ENCODE peak calls at places on chromosomes 1 and 21, in eight cellular contexts. One of them, this sample, is unnamed.
A peak's percentile ranks its signal among the peaks of the same experiment; 100 is the strongest.

GRCh38 chr1:29531596-29531995 is 295.3 kb downstream of the PTPRU start:
- DNase-seq in activated T-cell treated with anti-CD3 and anti-CD28 coated beads, Interleukin-2, amount 50 U/mL, for 72 hours: no peak
- DNase-seq in aorta: no peak
- DNase-seq in mucosa of descending colon: no peak
- DNase-seq in NB4: no peak
- DNase-seq in skeletal muscle cell: no peak
- DNase-seq in transverse colon: no peak
- DNase-seq in neural crest cell: no peak
- DNase-seq in this sample: peak; percentile 17

GRCh38 chr21:44686000-44686781 is 4.2 kb upstream of the KRTAP12-1 start:
- DNase-seq in activated T-cell treated with anti-CD3 and anti-CD28 coated beads, Interleukin-2, amount 50 U/mL, for 72 hours: no peak
- DNase-seq in aorta: no peak
- DNase-seq in mucosa of descending colon: no peak
- DNase-seq in NB4: no peak
- DNase-seq in skeletal muscle cell: no peak
- DNase-seq in transverse colon: no peak
- DNase-seq in neural crest cell: no peak
- DNase-seq in this sample: peak; percentile 31

GRCh38 chr1:228074954-228075730 is 7.4 kb upstream of the ARF1 start:
- DNase-seq in activated T-cell treated with anti-CD3 and anti-CD28 coated beads, Interleukin-2, amount 50 U/mL, for 72 hours: no peak
- DNase-seq in aorta: peak; percentile 45
- DNase-seq in mucosa of descending colon: no peak
- DNase-seq in NB4: no peak
- DNase-seq in skeletal muscle cell: no peak
- DNase-seq in transverse colon: peak; percentile 12
- DNase-seq in neural crest cell: no peak
- DNase-seq in this sample: peak; percentile 59

GRCh38 chr1:26126321-26127084 is 14.9 kb downstream of the PDIK1L start:
- DNase-seq in activated T-cell treated with anti-CD3 and anti-CD28 coated beads, Interleukin-2, amount 50 U/mL, for 72 hours: peak; percentile 51
- DNase-seq in aorta: no peak
- DNase-seq in mucosa of descending colon: peak; percentile 74
- DNase-seq in NB4: peak; percentile 94
- DNase-seq in skeletal muscle cell: no peak
- DNase-seq in transverse colon: peak; percentile 56
- DNase-seq in neural crest cell: no peak
- DNase-seq in this sample: no peak

GRCh38 chr1:42713293-42713692 is 26.7 kb downstream of the CLDN19 start:
- DNase-seq in activated T-cell treated with anti-CD3 and anti-CD28 coated beads, Interleukin-2, amount 50 U/mL, for 72 hours: no peak
- DNase-seq in aorta: no peak
- DNase-seq in mucosa of descending colon: no peak
- DNase-seq in NB4: no peak
- DNase-seq in skeletal muscle cell: no peak
- DNase-seq in transverse colon: no peak
- DNase-seq in neural crest cell: no peak
- DNase-seq in this sample: no peak

GRCh38 chr1:56146449-56146848 is 432.9 kb downstream of the PLPP3 start:
- DNase-seq in activated T-cell treated with anti-CD3 and anti-CD28 coated beads, Interleukin-2, amount 50 U/mL, for 72 hours: no peak
- DNase-seq in aorta: no peak
- DNase-seq in mucosa of descending colon: no peak
- DNase-seq in NB4: no peak
- DNase-seq in skeletal muscle cell: peak; percentile 93
- DNase-seq in transverse colon: no peak
- DNase-seq in neural crest cell: no peak
- DNase-seq in this sample: no peak

GRCh38 chr1:153485880-153486279 is 25.4 kb upstream of the S100A7 start:
- DNase-seq in activated T-cell treated with anti-CD3 and anti-CD28 coated beads, Interleukin-2, amount 50 U/mL, for 72 hours: no peak
- DNase-seq in aorta: no peak
- DNase-seq in mucosa of descending colon: no peak
- DNase-seq in NB4: no peak
- DNase-seq in skeletal muscle cell: no peak
- DNase-seq in transverse colon: no peak
- DNase-seq in neural crest cell: no peak
- DNase-seq in this sample: no peak

GRCh38 chr1:66777846-66778245 is 23.2 kb downstream of the INSL5 start:
- DNase-seq in activated T-cell treated with anti-CD3 and anti-CD28 coated beads, Interleukin-2, amount 50 U/mL, for 72 hours: no peak
- DNase-seq in aorta: no peak
- DNase-seq in mucosa of descending colon: no peak
- DNase-seq in NB4: no peak
- DNase-seq in skeletal muscle cell: no peak
- DNase-seq in transverse colon: no peak
- DNase-seq in neural crest cell: no peak
- DNase-seq in this sample: no peak

GRCh38 chr1:66563094-66563800 is 29.3 kb downstream of the SGIP1 start:
- DNase-seq in activated T-cell treated with anti-CD3 and anti-CD28 coated beads, Interleukin-2, amount 50 U/mL, for 72 hours: no peak
- DNase-seq in aorta: no peak
- DNase-seq in mucosa of descending colon: peak; percentile 37
- DNase-seq in NB4: no peak
- DNase-seq in skeletal muscle cell: peak; percentile 65
- DNase-seq in transverse colon: peak; percentile 13
- DNase-seq in neural crest cell: no peak
- DNase-seq in this sample: no peak

GRCh38 chr1:84619383-84620093 is 45.3 kb upstream of the CTBS start:
- DNase-seq in activated T-cell treated with anti-CD3 and anti-CD28 coated beads, Interleukin-2, amount 50 U/mL, for 72 hours: peak; percentile 56
- DNase-seq in aorta: no peak
- DNase-seq in mucosa of descending colon: no peak
- DNase-seq in NB4: peak; percentile 60
- DNase-seq in skeletal muscle cell: peak; percentile 62
- DNase-seq in transverse colon: no peak
- DNase-seq in neural crest cell: no peak
- DNase-seq in this sample: no peak

GRCh38 chr1:157115429-157115838 is 15.8 kb upstream of the ETV3L start:
- DNase-seq in activated T-cell treated with anti-CD3 and anti-CD28 coated beads, Interleukin-2, amount 50 U/mL, for 72 hours: no peak
- DNase-seq in aorta: no peak
- DNase-seq in mucosa of descending colon: no peak
- DNase-seq in NB4: no peak
- DNase-seq in skeletal muscle cell: no peak
- DNase-seq in transverse colon: no peak
- DNase-seq in neural crest cell: no peak
- DNase-seq in this sample: peak; percentile 26

GRCh38 chr21:35084869-35085268 is 35.8 kb upstream of the RUNX1 start:
- DNase-seq in activated T-cell treated with anti-CD3 and anti-CD28 coated beads, Interleukin-2, amount 50 U/mL, for 72 hours: no peak
- DNase-seq in aorta: no peak
- DNase-seq in mucosa of descending colon: no peak
- DNase-seq in NB4: no peak
- DNase-seq in skeletal muscle cell: peak; percentile 77
- DNase-seq in transverse colon: no peak
- DNase-seq in neural crest cell: no peak
- DNase-seq in this sample: no peak

GRCh38 chr1:36096500-36097412 is 8.1 kb downstream of the ADPRS start:
- DNase-seq in activated T-cell treated with anti-CD3 and anti-CD28 coated beads, Interleukin-2, amount 50 U/mL, for 72 hours: no peak
- DNase-seq in aorta: peak; percentile 46
- DNase-seq in mucosa of descending colon: no peak
- DNase-seq in NB4: peak; percentile 60
- DNase-seq in skeletal muscle cell: no peak
- DNase-seq in transverse colon: no peak
- DNase-seq in neural crest cell: no peak
- DNase-seq in this sample: no peak

GRCh38 chr1:17873007-17873675 is 118.0 kb downstream of the ACTL8 start:
- DNase-seq in activated T-cell treated with anti-CD3 and anti-CD28 coated beads, Interleukin-2, amount 50 U/mL, for 72 hours: no peak
- DNase-seq in aorta: no peak
- DNase-seq in mucosa of descending colon: no peak
- DNase-seq in NB4: no peak
- DNase-seq in skeletal muscle cell: no peak
- DNase-seq in transverse colon: no peak
- DNase-seq in neural crest cell: no peak
- DNase-seq in this sample: no peak

GRCh38 chr1:31064115-31064514 is 1.4 kb downstream of the PUM1 start:
- DNase-seq in activated T-cell treated with anti-CD3 and anti-CD28 coated beads, Interleukin-2, amount 50 U/mL, for 72 hours: no peak
- DNase-seq in aorta: no peak
- DNase-seq in mucosa of descending colon: no peak
- DNase-seq in NB4: no peak
- DNase-seq in skeletal muscle cell: no peak
- DNase-seq in transverse colon: no peak
- DNase-seq in neural crest cell: no peak
- DNase-seq in this sample: no peak

GRCh38 chr21:35575280-35575915 is 484.9 kb downstream of the SETD4 start:
- DNase-seq in activated T-cell treated with anti-CD3 and anti-CD28 coated beads, Interleukin-2, amount 50 U/mL, for 72 hours: no peak
- DNase-seq in aorta: no peak
- DNase-seq in mucosa of descending colon: no peak
- DNase-seq in NB4: no peak
- DNase-seq in skeletal muscle cell: peak; percentile 86
- DNase-seq in transverse colon: no peak
- DNase-seq in neural crest cell: no peak
- DNase-seq in this sample: no peak

GRCh38 chr1:6392081-6392879 is 1.3 kb downstream of the ACOT7 start:
- DNase-seq in activated T-cell treated with anti-CD3 and anti-CD28 coated beads, Interleukin-2, amount 50 U/mL, for 72 hours: no peak
- DNase-seq in aorta: no peak
- DNase-seq in mucosa of descending colon: peak; percentile 39
- DNase-seq in NB4: peak; percentile 38
- DNase-seq in skeletal muscle cell: no peak
- DNase-seq in transverse colon: no peak
- DNase-seq in neural crest cell: no peak
- DNase-seq in this sample: no peak

GRCh38 chr1:114435088-114435715 is 75.8 kb downstream of the TRIM33 start:
- DNase-seq in activated T-cell treated with anti-CD3 and anti-CD28 coated beads, Interleukin-2, amount 50 U/mL, for 72 hours: no peak
- DNase-seq in aorta: no peak
- DNase-seq in mucosa of descending colon: no peak
- DNase-seq in NB4: no peak
- DNase-seq in skeletal muscle cell: no peak
- DNase-seq in transverse colon: no peak
- DNase-seq in neural crest cell: no peak
- DNase-seq in this sample: no peak

GRCh38 chr1:68777850-68778249 is 281.0 kb upstream of the DEPDC1 start:
- DNase-seq in activated T-cell treated with anti-CD3 and anti-CD28 coated beads, Interleukin-2, amount 50 U/mL, for 72 hours: no peak
- DNase-seq in aorta: no peak
- DNase-seq in mucosa of descending colon: no peak
- DNase-seq in NB4: no peak
- DNase-seq in skeletal muscle cell: no peak
- DNase-seq in transverse colon: no peak
- DNase-seq in neural crest cell: no peak
- DNase-seq in this sample: no peak